ENCODE peak calls at places on chromosomes 4 and X, in five cellular contexts. B is H7, H is aorta, C is left lung, O is body of pancreas. Y is an unnamed sample.

GRCh38 chr4:2095236-2096072 is 36.3 kb downstream of the NAT8L start:
- DNase-seq in B (peak), H (no peak), C (no peak), O (no peak), Y (no peak)

GRCh38 chr4:128299848-128300247 is 12.2 kb upstream of the PGRMC2 start:
- DNase-seq in B (no peak), H (no peak), C (no peak), O (no peak), Y (no peak)

GRCh38 chr4:10032625-10033024 is 11.3 kb upstream of the SLC2A9 start:
- DNase-seq in B (no peak), H (no peak), C (no peak), O (peak), Y (no peak)

GRCh38 chr4:121147923-121148443 is 16.1 kb downstream of the TNIP3 start:
- DNase-seq in B (no peak), H (no peak), C (no peak), O (no peak), Y (no peak)

GRCh38 chr4:54315561-54315960 is 86.5 kb downstream of the PDGFRA start:
- DNase-seq in B (no peak), H (no peak), C (no peak), O (no peak), Y (no peak)

GRCh38 chr4:158496030-158496741 is 25.5 kb upstream of the RXFP1 start:
- DNase-seq in B (peak), H (no peak), C (peak), O (peak), Y (no peak)

GRCh38 chr4:101256222-101256621 is 91.1 kb downstream of the PPP3CA start:
- DNase-seq in B (no peak), H (no peak), C (no peak), O (no peak), Y (no peak)

GRCh38 chr4:110641218-110641617 is 18.3 kb upstream of the PITX2 start:
- DNase-seq in B (peak), H (peak), C (no peak), O (no peak), Y (no peak)

GRCh38 chr4:168711197-168712120 is 214.6 kb downstream of the PALLD start:
- DNase-seq in B (no peak), H (peak), C (no peak), O (no peak), Y (no peak)

DNA sequence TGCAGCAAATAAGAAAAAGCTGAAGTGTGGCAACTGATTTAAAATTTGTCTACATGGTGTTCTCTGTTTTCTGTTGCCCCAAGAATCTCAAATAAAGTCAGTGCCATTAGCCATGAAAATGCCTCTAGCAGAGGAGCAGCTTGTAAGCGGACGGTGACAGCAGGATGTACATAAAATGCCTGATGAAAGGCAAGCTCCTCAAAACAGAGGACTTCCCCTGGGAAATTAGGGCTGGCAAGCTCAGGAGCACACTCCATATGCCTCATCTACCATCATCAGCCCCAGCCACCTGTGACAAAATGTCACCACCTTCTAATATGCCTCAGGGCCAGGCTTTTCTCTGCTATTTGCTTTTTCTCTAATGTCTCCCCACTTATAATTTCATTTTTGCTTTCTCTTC is 54.5 kb downstream of the ASB9 start:
- DNase-seq in B (no peak), H (no peak), C (no peak), O (no peak), Y (no peak)
- H3K4me3 ChIP-seq in B (no peak), H (no peak), C (no peak), O (no peak), Y (no peak)

DNA sequence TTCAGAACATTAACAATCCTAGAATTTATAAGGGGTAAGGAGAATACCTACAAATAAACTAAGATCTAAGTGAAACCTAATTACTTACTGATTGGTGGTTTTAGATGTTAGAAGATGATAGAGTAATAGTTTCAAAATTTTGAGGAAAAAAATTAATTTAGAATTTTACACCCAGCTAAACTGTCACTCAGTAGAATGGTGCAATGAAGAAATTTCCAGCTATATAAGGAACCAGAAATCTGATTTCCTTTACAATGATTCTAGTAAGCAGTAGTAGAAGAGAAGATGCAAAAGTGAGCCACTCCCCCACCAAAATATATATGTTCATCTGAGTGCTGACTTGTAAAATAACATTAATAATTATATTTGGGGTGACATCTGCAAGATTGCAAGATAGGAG is 55.3 kb upstream of the EPGN start:
- DNase-seq in B (no peak), H (no peak), C (no peak), O (no peak), Y (no peak)
- H3K4me3 ChIP-seq in B (no peak), H (no peak), C (no peak), O (no peak), Y (no peak)

DNA sequence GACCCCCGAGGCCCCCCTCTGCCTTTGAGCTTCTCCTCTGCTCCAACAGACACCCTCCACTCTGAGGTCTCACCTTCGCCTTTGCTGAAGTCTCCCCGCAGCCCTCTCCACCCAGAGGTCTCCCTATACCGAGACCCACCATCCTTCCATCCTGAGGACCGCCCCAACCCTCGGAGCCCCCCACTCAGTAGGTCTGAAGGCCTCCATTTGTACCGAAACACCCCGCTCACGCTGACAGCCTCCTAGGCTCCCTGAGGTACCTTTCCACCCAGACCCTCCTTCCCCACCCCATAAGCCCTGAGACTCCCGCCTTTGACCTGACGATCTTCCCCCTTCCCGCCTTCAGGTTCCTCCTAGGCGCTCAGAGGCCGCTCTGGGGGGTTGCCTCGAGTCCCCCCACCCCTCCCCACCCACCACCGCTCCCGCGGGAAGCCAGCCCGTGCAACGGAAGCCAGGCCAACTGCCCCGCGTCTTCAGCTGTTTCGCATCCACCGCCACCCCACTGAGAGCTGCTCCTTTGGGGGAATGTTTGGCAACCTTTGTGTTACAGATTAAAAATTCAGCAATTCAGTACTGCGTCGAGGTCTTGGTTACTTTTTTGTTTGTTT is 5.0 kb downstream of the SOD3 start:
- DNase-seq in B (peak), H (no peak), C (no peak), O (no peak), Y (no peak)
- H3K4me3 ChIP-seq in B (peak), H (no peak), C (no peak), O (no peak), Y (peak)

DNA sequence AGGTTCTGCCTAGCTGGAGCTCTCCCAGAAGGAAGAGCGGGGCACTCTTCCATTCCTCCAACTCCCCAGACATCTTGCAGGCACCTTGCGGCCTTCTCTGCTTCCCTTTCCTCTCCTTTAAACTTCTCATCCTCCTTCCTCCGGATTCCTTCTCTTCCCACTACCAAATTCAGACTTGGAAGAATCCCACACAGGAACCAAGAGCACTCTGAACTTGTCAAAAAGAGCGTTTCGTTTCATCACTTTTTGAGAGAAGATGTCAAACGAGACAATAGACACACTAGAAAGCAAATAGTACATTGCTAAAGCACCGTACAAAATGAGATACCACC is 512 bp upstream of the UCP1 start:
- DNase-seq in B (no peak), H (no peak), C (no peak), O (no peak), Y (no peak)
- H3K4me3 ChIP-seq in B (peak), H (no peak), C (peak), O (peak), Y (peak)

DNA sequence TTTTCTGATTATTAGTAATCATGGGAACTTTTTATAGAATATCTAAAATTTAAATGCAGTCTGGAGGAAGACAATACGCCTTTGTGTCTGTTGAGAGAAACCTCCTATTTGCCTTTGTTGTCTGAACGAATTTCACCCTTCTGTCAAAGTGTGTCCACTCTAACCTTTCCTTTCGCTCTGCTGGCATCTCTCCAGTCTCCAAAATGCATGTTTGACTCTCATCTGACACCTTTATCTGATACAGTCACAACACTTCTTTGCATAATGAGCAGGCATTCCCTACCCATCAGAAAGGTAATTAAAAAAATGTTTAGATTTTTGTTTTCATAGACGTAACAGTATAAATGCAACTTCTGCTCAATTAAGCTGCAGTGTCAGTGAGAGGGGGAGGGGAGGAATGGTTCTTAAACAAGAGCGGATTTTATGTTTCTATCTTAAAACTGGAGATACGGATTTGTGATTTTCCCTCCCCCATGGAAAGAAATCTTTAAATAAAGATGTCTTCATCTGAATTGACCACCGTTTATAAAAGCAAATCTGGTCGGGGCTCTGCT is 70.2 kb downstream of the CXXC4 start:
- DNase-seq in B (no peak), H (no peak), C (no peak), O (no peak), Y (no peak)
- H3K4me3 ChIP-seq in B (no peak), H (peak), C (peak), O (peak), Y (peak)

DNA sequence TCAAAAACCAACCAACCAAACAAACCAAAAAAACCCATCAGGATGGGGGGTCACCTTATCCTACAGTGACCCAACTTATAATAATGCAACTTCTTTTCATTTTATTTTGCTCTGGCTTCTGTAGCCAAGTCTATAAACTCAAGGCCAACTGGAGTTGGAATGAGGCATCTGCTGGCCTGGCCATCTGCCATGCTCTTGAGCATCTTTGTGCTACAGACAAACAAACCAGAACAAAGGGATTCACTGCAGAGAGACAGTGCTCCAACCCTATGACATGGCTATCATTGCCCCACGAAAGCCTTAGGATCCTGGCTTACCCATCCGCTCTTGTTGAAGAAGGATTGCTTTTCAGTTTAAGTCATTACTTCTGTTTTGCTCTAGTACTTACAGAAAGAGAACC is 49.2 kb upstream of the SCRG1 start:
- DNase-seq in B (no peak), H (no peak), C (no peak), O (no peak), Y (peak)
- H3K4me3 ChIP-seq in B (no peak), H (no peak), C (no peak), O (no peak), Y (no peak)

GRCh38 chr4:6348408-6348807 is 78.8 kb downstream of the WFS1 start:
- DNase-seq in B (no peak), H (no peak), C (no peak), O (no peak), Y (no peak)
- H3K4me3 ChIP-seq in B (no peak), H (no peak), C (no peak), O (no peak), Y (no peak)

GRCh38 chrX:153817291-153817690 is 13.1 kb downstream of the PDZD4 start:
- DNase-seq in B (peak), H (no peak), C (no peak), O (no peak), Y (no peak)

GRCh38 chrX:153819398-153820083 is 10.8 kb downstream of the PDZD4 start:
- DNase-seq in B (peak), H (peak), C (no peak), O (peak), Y (no peak)

GRCh38 chrX:153816821-153817220 is 13.5 kb downstream of the PDZD4 start:
- DNase-seq in B (peak), H (no peak), C (no peak), O (peak), Y (no peak)

GRCh38 chrX:153820601-153821000 is 9.7 kb downstream of the PDZD4 start:
- DNase-seq in B (peak), H (peak), C (no peak), O (no peak), Y (no peak)

GRCh38 chrX:153818571-153819397 is 11.6 kb downstream of the PDZD4 start:
- DNase-seq in B (peak), H (no peak), C (no peak), O (peak), Y (no peak)
- H3K4me3 ChIP-seq in B (peak), H (no peak), C (peak), O (no peak), Y (peak)

DNA sequence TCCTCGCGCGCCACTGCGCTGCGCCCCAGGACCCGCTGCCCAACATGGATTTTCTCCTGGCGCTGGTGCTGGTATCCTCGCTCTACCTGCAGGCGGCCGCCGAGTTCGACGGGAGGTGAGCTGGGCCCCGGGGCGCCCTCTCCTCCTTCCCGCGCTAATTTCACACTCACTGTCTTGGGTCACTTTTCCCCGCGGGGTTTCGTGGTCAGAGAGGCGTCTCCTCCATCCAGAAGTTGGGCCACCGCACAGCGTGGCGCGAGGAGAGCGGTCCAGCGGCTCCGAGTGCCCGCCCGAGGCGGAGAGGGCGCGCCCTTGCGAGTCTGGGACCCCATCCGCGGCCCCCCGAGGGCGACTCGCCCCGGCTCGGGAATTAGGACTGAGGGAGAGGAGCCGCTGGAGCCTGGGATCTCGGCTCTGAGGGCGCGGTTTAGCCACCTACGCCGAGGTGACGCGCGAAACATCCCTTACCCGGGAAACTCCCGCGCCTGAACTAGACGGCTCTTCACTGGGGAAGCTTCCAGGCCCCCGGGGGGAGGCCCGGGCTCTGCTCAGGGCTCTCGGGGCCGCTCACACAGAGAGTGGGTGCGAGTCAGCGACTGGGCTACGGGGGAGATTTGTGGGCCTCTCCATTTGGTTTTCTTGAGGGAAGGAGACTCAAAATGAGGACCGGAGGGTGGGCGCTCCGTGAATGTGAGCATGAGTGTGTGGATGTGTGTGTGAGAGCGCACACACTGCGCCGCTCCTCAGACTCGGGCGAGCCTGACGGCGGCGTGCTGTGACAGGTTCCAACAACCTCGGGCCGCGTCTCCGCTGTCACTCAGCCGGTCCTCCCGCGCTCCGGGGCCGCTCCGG is 564 bp downstream of the NPNT start:
- DNase-seq in B (peak), H (peak), C (peak), O (peak), Y (no peak)
- H3K4me3 ChIP-seq in B (peak), H (peak), C (peak), O (peak), Y (peak)

GRCh38 chrX:1249101-1249887 is 19.3 kb upstream of the CSF2RA start:
- DNase-seq in B (peak), H (no peak), C (peak), O (no peak), Y (no peak)
- H3K4me3 ChIP-seq in B (peak), H (no peak), C (no peak), O (no peak), Y (no peak)